ENCODE peak calls at places on chromosomes 5 and 9, in eight cellular contexts. J, M, X, C, P, R, L and A are unnamed samples.
A peak's percentile ranks its signal among the peaks of the same experiment; 100 is the strongest.

GRCh38 chr9:134187821-134188420 is 23.6 kb upstream of the RNU6ATAC start:
- DNase-seq in J (no peak), M (no peak), X (no peak), C (peak; percentile 61), P (no peak), R (no peak), L (no peak), A (no peak)

GRCh38 chr5:164306662-164307061 is 801.2 kb downstream of the MAT2B start:
- DNase-seq in J (peak; percentile 61), M (no peak), X (no peak), C (no peak), P (no peak), R (no peak), L (no peak), A (no peak)

GRCh38 chr9:135978650-135979461 is 17.7 kb upstream of the UBAC1 start:
- DNase-seq in J (no peak), M (no peak), X (no peak), C (no peak), P (no peak), R (no peak), L (peak; percentile 46), A (no peak)

GRCh38 chr9:69431777-69432176 is 106.8 kb downstream of the ENTREP1 start:
- DNase-seq in J (no peak), M (no peak), X (no peak), C (no peak), P (no peak), R (no peak), L (no peak), A (no peak)

GRCh38 chr5:773517-774264 is 10.8 kb downstream of the ZDHHC11B start:
- DNase-seq in J (no peak), M (no peak), X (no peak), C (peak; percentile 59), P (peak; percentile 15), R (no peak), L (no peak), A (no peak)

GRCh38 chr9:7963026-7963425 is 163.4 kb upstream of the DMAC1 start:
- DNase-seq in J (peak; percentile 15), M (no peak), X (no peak), C (no peak), P (no peak), R (no peak), L (no peak), A (no peak)

GRCh38 chr5:147369742-147370374 is 135.0 kb downstream of the STK32A start:
- DNase-seq in J (peak; percentile 60), M (peak; percentile 41), X (no peak), C (no peak), P (no peak), R (no peak), L (no peak), A (no peak)

GRCh38 chr9:37650873-37651768 is at the start of gene FRMPD1:
- DNase-seq in J (peak; percentile 10), M (peak; percentile 58), X (no peak), C (peak; percentile 82), P (peak; percentile 86), R (peak; percentile 59), L (peak; percentile 14), A (no peak)

GRCh38 chr5:166907314-166907713 is 1384.1 kb upstream of the WWC1 start:
- DNase-seq in J (peak; percentile 36), M (peak; percentile 8), X (no peak), C (no peak), P (no peak), R (no peak), L (no peak), A (no peak)

GRCh38 chr9:125479846-125480615 is 218.4 kb downstream of the GAPVD1 start:
- DNase-seq in J (no peak), M (no peak), X (no peak), C (no peak), P (no peak), R (no peak), L (no peak), A (peak; percentile 17)

GRCh38 chr5:96997265-96997859 is 61.5 kb downstream of the LNPEP start:
- DNase-seq in J (peak; percentile 74), M (peak; percentile 63), X (no peak), C (no peak), P (peak; percentile 14), R (no peak), L (no peak), A (no peak)

GRCh38 chr5:172771439-172772111 is 580 bp upstream of the DUSP1 start:
- DNase-seq in J (peak; percentile 70), M (peak; percentile 51), X (no peak), C (no peak), P (peak; percentile 35), R (no peak), L (no peak), A (no peak)

GRCh38 chr9:84255701-84256100 is 84.9 kb downstream of the SLC28A3 start:
- DNase-seq in J (no peak), M (no peak), X (no peak), C (no peak), P (no peak), R (no peak), L (no peak), A (no peak)

GRCh38 chr5:139807647-139808030 is 12.0 kb downstream of the PSD2 start:
- DNase-seq in J (no peak), M (no peak), X (no peak), C (peak; percentile 8), P (no peak), R (no peak), L (no peak), A (no peak)

GRCh38 chr9:130286072-130286770 is 20.7 kb downstream of the HMCN2 start:
- DNase-seq in J (no peak), M (no peak), X (no peak), C (no peak), P (no peak), R (no peak), L (no peak), A (no peak)

GRCh38 chr5:72812483-72812882 is 4.0 kb upstream of the TNPO1 start:
- DNase-seq in J (no peak), M (no peak), X (no peak), C (no peak), P (no peak), R (no peak), L (no peak), A (no peak)

GRCh38 chr5:72811849-72812248 is 4.6 kb upstream of the TNPO1 start:
- DNase-seq in J (no peak), M (no peak), X (no peak), C (no peak), P (no peak), R (no peak), L (no peak), A (no peak)

GRCh38 chr5:72814864-72815263 is 1.6 kb upstream of the TNPO1 start:
- DNase-seq in J (no peak), M (no peak), X (no peak), C (no peak), P (no peak), R (no peak), L (no peak), A (no peak)

GRCh38 chr5:72815580-72816296 is 723 bp upstream of the TNPO1 start:
- DNase-seq in J (peak; percentile 55), M (peak; percentile 14), X (no peak), C (no peak), P (no peak), R (no peak), L (no peak), A (no peak)

GRCh38 chr5:72814104-72814503 is 2.4 kb upstream of the TNPO1 start:
- DNase-seq in J (no peak), M (no peak), X (no peak), C (no peak), P (no peak), R (no peak), L (no peak), A (no peak)
- TF ChIP-seq CTCF in J (no peak), M (no peak), X (no peak), C (no peak), P (no peak), R (no peak), L (no peak), A (no peak)

GRCh38 chr9:101705135-101705661 is 33.2 kb downstream of the GRIN3A start:
- DNase-seq in J (no peak), M (peak; percentile 30), X (no peak), C (no peak), P (no peak), R (peak; percentile 8), L (no peak), A (no peak)
- TF ChIP-seq CTCF in J (no peak), M (peak; percentile 26), X (no peak), C (peak; percentile 8), P (no peak), R (peak; percentile 47), L (no peak), A (peak; percentile 16)

GRCh38 chr5:20245432-20245974 is 257.5 kb upstream of the CDH18 start:
- DNase-seq in J (no peak), M (peak; percentile 45), X (no peak), C (no peak), P (no peak), R (no peak), L (no peak), A (no peak)
- TF ChIP-seq CTCF in J (no peak), M (no peak), X (no peak), C (no peak), P (no peak), R (no peak), L (no peak), A (no peak)

GRCh38 chr5:138490648-138491283 is 25.5 kb downstream of the EGR1 start:
- DNase-seq in J (no peak), M (no peak), X (no peak), C (no peak), P (no peak), R (no peak), L (no peak), A (no peak)

GRCh38 chr5:138489705-138490104 is 24.4 kb downstream of the EGR1 start:
- DNase-seq in J (no peak), M (no peak), X (no peak), C (no peak), P (no peak), R (no peak), L (no peak), A (no peak)

GRCh38 chr5:138491284-138491648 is 26.0 kb downstream of the EGR1 start:
- DNase-seq in J (no peak), M (no peak), X (no peak), C (no peak), P (no peak), R (no peak), L (no peak), A (no peak)

GRCh38 chr5:138492552-138493045 is 27.3 kb downstream of the EGR1 start:
- DNase-seq in J (no peak), M (no peak), X (no peak), C (no peak), P (no peak), R (no peak), L (no peak), A (no peak)

DNA sequence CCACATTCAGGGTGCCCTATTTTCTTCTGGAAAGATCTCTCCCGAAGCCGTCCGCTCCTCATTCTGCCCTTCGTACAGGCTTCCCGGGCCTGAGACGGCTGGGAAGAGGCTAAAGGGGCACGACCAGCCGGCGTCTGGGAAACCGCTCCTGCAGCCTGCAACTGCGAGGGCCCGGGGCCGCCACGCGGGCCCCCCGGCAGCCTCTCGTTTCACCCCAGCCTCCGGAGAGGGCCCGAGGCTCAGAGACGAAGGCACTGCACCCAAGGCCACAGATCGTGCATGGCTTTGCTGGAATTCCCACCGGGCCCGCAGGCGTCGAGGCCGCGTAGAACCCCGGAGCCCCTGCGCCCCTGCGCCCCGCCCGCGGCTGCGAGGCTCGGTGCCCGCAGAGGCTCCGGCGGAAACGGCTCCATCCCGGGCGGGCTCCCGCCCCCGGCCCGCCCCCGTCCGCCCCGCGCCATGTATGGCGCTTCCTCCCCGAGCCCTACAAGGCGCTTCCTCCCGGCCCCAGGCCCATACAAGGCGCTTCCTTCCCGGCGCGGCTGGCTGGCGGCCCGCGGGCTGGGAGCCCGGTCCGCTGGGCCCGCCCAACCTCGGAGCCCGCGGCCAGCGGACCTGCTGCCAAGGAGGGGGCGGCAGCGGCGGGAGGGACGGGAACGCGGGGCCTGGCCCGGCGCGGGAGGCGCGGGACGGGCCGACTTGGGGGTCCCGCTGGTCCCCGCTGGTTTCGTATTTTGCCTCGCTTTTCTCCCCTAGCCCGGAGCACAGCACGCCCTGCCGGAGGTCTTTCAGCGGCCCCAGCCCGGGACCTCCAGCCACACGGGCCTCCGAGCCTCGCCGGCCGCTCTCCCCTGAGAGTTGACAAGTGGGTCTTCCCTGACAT is 26.6 kb downstream of the EGR1 start:
- DNase-seq in J (peak; percentile 88), M (peak; percentile 81), X (no peak), C (peak; percentile 96), P (peak; percentile 98), R (peak; percentile 54), L (peak; percentile 76), A (peak; percentile 96)
- TF ChIP-seq CTCF in J (no peak), M (no peak), X (no peak), C (no peak), P (no peak), R (no peak), L (no peak), A (no peak)